ENCODE peak calls at places on chromosomes 16 and 17, in ten cellular contexts. One of them, this sample, is unnamed.

GRCh38 chr16:57600048-57600835 is 28.2 kb upstream of the ADGRG1 start:
- DNase-seq in body of pancreas: peak
- DNase-seq in nephron progenitor cell: peak
- DNase-seq in occipital lobe: no peak
- DNase-seq in RCC 7860: peak
- DNase-seq in activated T-helper 1 cell treated with Interleukin-2 at 50 U/mL for 16 hours: no peak
- DNase-seq in WERI-Rb-1: peak
- DNase-seq in ELR: peak
- DNase-seq in activated naive CD8-positive, alpha-beta T cell treated with anti-CD3 and anti-CD28 coated beads, Interleukin-2, amount 50 U/mL, for 16 hours: no peak
- DNase-seq in NCI-H1417: peak
- DNase-seq in this sample: peak

GRCh38 chr16:85607331-85607765 is 5.8 kb upstream of the GSE1 start:
- DNase-seq in body of pancreas: no peak
- DNase-seq in nephron progenitor cell: peak
- DNase-seq in occipital lobe: no peak
- DNase-seq in RCC 7860: no peak
- DNase-seq in activated T-helper 1 cell treated with Interleukin-2 at 50 U/mL for 16 hours: no peak
- DNase-seq in WERI-Rb-1: no peak
- DNase-seq in ELR: no peak
- DNase-seq in activated naive CD8-positive, alpha-beta T cell treated with anti-CD3 and anti-CD28 coated beads, Interleukin-2, amount 50 U/mL, for 16 hours: no peak
- DNase-seq in NCI-H1417: peak
- DNase-seq in this sample: no peak

GRCh38 chr17:59152925-59153324 is 2.1 kb downstream of the SKA2 start:
- DNase-seq in body of pancreas: no peak
- DNase-seq in nephron progenitor cell: no peak
- DNase-seq in occipital lobe: no peak
- DNase-seq in RCC 7860: no peak
- DNase-seq in activated T-helper 1 cell treated with Interleukin-2 at 50 U/mL for 16 hours: no peak
- DNase-seq in WERI-Rb-1: no peak
- DNase-seq in ELR: no peak
- DNase-seq in activated naive CD8-positive, alpha-beta T cell treated with anti-CD3 and anti-CD28 coated beads, Interleukin-2, amount 50 U/mL, for 16 hours: no peak
- DNase-seq in NCI-H1417: peak
- DNase-seq in this sample: no peak

GRCh38 chr17:13757871-13758270 is 156.1 kb upstream of the HS3ST3A1 start:
- DNase-seq in body of pancreas: no peak
- DNase-seq in nephron progenitor cell: no peak
- DNase-seq in occipital lobe: no peak
- DNase-seq in RCC 7860: no peak
- DNase-seq in activated T-helper 1 cell treated with Interleukin-2 at 50 U/mL for 16 hours: no peak
- DNase-seq in WERI-Rb-1: no peak
- DNase-seq in ELR: no peak
- DNase-seq in activated naive CD8-positive, alpha-beta T cell treated with anti-CD3 and anti-CD28 coated beads, Interleukin-2, amount 50 U/mL, for 16 hours: no peak
- DNase-seq in NCI-H1417: no peak
- DNase-seq in this sample: no peak

GRCh38 chr16:66609139-66609510 is 4.6 kb downstream of the CMTM3 start:
- DNase-seq in body of pancreas: no peak
- DNase-seq in nephron progenitor cell: no peak
- DNase-seq in occipital lobe: no peak
- DNase-seq in RCC 7860: no peak
- DNase-seq in activated T-helper 1 cell treated with Interleukin-2 at 50 U/mL for 16 hours: no peak
- DNase-seq in WERI-Rb-1: no peak
- DNase-seq in ELR: no peak
- DNase-seq in activated naive CD8-positive, alpha-beta T cell treated with anti-CD3 and anti-CD28 coated beads, Interleukin-2, amount 50 U/mL, for 16 hours: no peak
- DNase-seq in NCI-H1417: no peak
- DNase-seq in this sample: no peak

GRCh38 chr17:600576-601301 is 113.9 kb downstream of the VPS53 start:
- DNase-seq in body of pancreas: no peak
- DNase-seq in nephron progenitor cell: no peak
- DNase-seq in occipital lobe: no peak
- DNase-seq in RCC 7860: no peak
- DNase-seq in activated T-helper 1 cell treated with Interleukin-2 at 50 U/mL for 16 hours: no peak
- DNase-seq in WERI-Rb-1: no peak
- DNase-seq in ELR: no peak
- DNase-seq in activated naive CD8-positive, alpha-beta T cell treated with anti-CD3 and anti-CD28 coated beads, Interleukin-2, amount 50 U/mL, for 16 hours: no peak
- DNase-seq in NCI-H1417: no peak
- DNase-seq in this sample: no peak

GRCh38 chr17:62565817-62566216 is 61.7 kb upstream of the MRC2 start:
- DNase-seq in body of pancreas: no peak
- DNase-seq in nephron progenitor cell: no peak
- DNase-seq in occipital lobe: no peak
- DNase-seq in RCC 7860: peak
- DNase-seq in activated T-helper 1 cell treated with Interleukin-2 at 50 U/mL for 16 hours: no peak
- DNase-seq in WERI-Rb-1: no peak
- DNase-seq in ELR: peak
- DNase-seq in activated naive CD8-positive, alpha-beta T cell treated with anti-CD3 and anti-CD28 coated beads, Interleukin-2, amount 50 U/mL, for 16 hours: no peak
- DNase-seq in NCI-H1417: no peak
- DNase-seq in this sample: no peak

GRCh38 chr17:81245024-81245664 is 6.0 kb downstream of the NDUFAF8 start:
- DNase-seq in body of pancreas: no peak
- DNase-seq in nephron progenitor cell: peak
- DNase-seq in occipital lobe: no peak
- DNase-seq in RCC 7860: peak
- DNase-seq in activated T-helper 1 cell treated with Interleukin-2 at 50 U/mL for 16 hours: no peak
- DNase-seq in WERI-Rb-1: no peak
- DNase-seq in ELR: peak
- DNase-seq in activated naive CD8-positive, alpha-beta T cell treated with anti-CD3 and anti-CD28 coated beads, Interleukin-2, amount 50 U/mL, for 16 hours: no peak
- DNase-seq in NCI-H1417: no peak
- DNase-seq in this sample: peak

GRCh38 chr17:74750327-74751069 is 2.1 kb downstream of the NHERF1 start:
- DNase-seq in body of pancreas: peak
- DNase-seq in nephron progenitor cell: no peak
- DNase-seq in occipital lobe: no peak
- DNase-seq in RCC 7860: no peak
- DNase-seq in activated T-helper 1 cell treated with Interleukin-2 at 50 U/mL for 16 hours: no peak
- DNase-seq in WERI-Rb-1: no peak
- DNase-seq in ELR: no peak
- DNase-seq in activated naive CD8-positive, alpha-beta T cell treated with anti-CD3 and anti-CD28 coated beads, Interleukin-2, amount 50 U/mL, for 16 hours: no peak
- DNase-seq in NCI-H1417: no peak
- DNase-seq in this sample: no peak

GRCh38 chr17:22515599-22515998 is 823.3 kb downstream of the KCNJ18 start:
- DNase-seq in body of pancreas: no peak
- DNase-seq in nephron progenitor cell: no peak
- DNase-seq in occipital lobe: no peak
- DNase-seq in RCC 7860: no peak
- DNase-seq in activated T-helper 1 cell treated with Interleukin-2 at 50 U/mL for 16 hours: no peak
- DNase-seq in WERI-Rb-1: no peak
- DNase-seq in ELR: no peak
- DNase-seq in activated naive CD8-positive, alpha-beta T cell treated with anti-CD3 and anti-CD28 coated beads, Interleukin-2, amount 50 U/mL, for 16 hours: no peak
- DNase-seq in NCI-H1417: no peak
- DNase-seq in this sample: no peak

GRCh38 chr17:57521606-57522435 is 223.3 kb downstream of the CCDC182 start:
- DNase-seq in body of pancreas: no peak
- DNase-seq in nephron progenitor cell: no peak
- DNase-seq in occipital lobe: no peak
- DNase-seq in RCC 7860: no peak
- DNase-seq in activated T-helper 1 cell treated with Interleukin-2 at 50 U/mL for 16 hours: no peak
- DNase-seq in WERI-Rb-1: peak
- DNase-seq in ELR: no peak
- DNase-seq in activated naive CD8-positive, alpha-beta T cell treated with anti-CD3 and anti-CD28 coated beads, Interleukin-2, amount 50 U/mL, for 16 hours: no peak
- DNase-seq in NCI-H1417: no peak
- DNase-seq in this sample: no peak

GRCh38 chr16:85157813-85158701 is 45.8 kb upstream of the CIBAR2 start:
- DNase-seq in body of pancreas: no peak
- DNase-seq in nephron progenitor cell: peak
- DNase-seq in occipital lobe: no peak
- DNase-seq in RCC 7860: no peak
- DNase-seq in activated T-helper 1 cell treated with Interleukin-2 at 50 U/mL for 16 hours: no peak
- DNase-seq in WERI-Rb-1: peak
- DNase-seq in ELR: peak
- DNase-seq in activated naive CD8-positive, alpha-beta T cell treated with anti-CD3 and anti-CD28 coated beads, Interleukin-2, amount 50 U/mL, for 16 hours: no peak
- DNase-seq in NCI-H1417: peak
- DNase-seq in this sample: peak

GRCh38 chr16:68999114-68999513 is 106.3 kb upstream of the HAS3 start:
- DNase-seq in body of pancreas: no peak
- DNase-seq in nephron progenitor cell: no peak
- DNase-seq in occipital lobe: no peak
- DNase-seq in RCC 7860: no peak
- DNase-seq in activated T-helper 1 cell treated with Interleukin-2 at 50 U/mL for 16 hours: no peak
- DNase-seq in WERI-Rb-1: no peak
- DNase-seq in ELR: no peak
- DNase-seq in activated naive CD8-positive, alpha-beta T cell treated with anti-CD3 and anti-CD28 coated beads, Interleukin-2, amount 50 U/mL, for 16 hours: no peak
- DNase-seq in NCI-H1417: no peak
- DNase-seq in this sample: no peak

GRCh38 chr16:18853694-18854093 is 52.3 kb upstream of the ARL6IP1 start:
- DNase-seq in body of pancreas: no peak
- DNase-seq in nephron progenitor cell: no peak
- DNase-seq in occipital lobe: no peak
- DNase-seq in RCC 7860: no peak
- DNase-seq in activated T-helper 1 cell treated with Interleukin-2 at 50 U/mL for 16 hours: no peak
- DNase-seq in WERI-Rb-1: no peak
- DNase-seq in ELR: no peak
- DNase-seq in activated naive CD8-positive, alpha-beta T cell treated with anti-CD3 and anti-CD28 coated beads, Interleukin-2, amount 50 U/mL, for 16 hours: no peak
- DNase-seq in NCI-H1417: no peak
- DNase-seq in this sample: no peak

GRCh38 chr16:55555436-55555835 is 11.0 kb upstream of the CAPNS2 start:
- DNase-seq in body of pancreas: no peak
- DNase-seq in nephron progenitor cell: no peak
- DNase-seq in occipital lobe: no peak
- DNase-seq in RCC 7860: no peak
- DNase-seq in activated T-helper 1 cell treated with Interleukin-2 at 50 U/mL for 16 hours: no peak
- DNase-seq in WERI-Rb-1: no peak
- DNase-seq in ELR: no peak
- DNase-seq in activated naive CD8-positive, alpha-beta T cell treated with anti-CD3 and anti-CD28 coated beads, Interleukin-2, amount 50 U/mL, for 16 hours: no peak
- DNase-seq in NCI-H1417: no peak
- DNase-seq in this sample: no peak

GRCh38 chr16:28590384-28591340 is 6.2 kb downstream of the SULT1A2 start:
- DNase-seq in body of pancreas: no peak
- DNase-seq in nephron progenitor cell: no peak
- DNase-seq in occipital lobe: no peak
- DNase-seq in RCC 7860: no peak
- DNase-seq in activated T-helper 1 cell treated with Interleukin-2 at 50 U/mL for 16 hours: no peak
- DNase-seq in WERI-Rb-1: no peak
- DNase-seq in ELR: no peak
- DNase-seq in activated naive CD8-positive, alpha-beta T cell treated with anti-CD3 and anti-CD28 coated beads, Interleukin-2, amount 50 U/mL, for 16 hours: no peak
- DNase-seq in NCI-H1417: no peak
- DNase-seq in this sample: no peak

GRCh38 chr17:8057691-8058114 is 18.8 kb downstream of the ALOX15B start:
- DNase-seq in body of pancreas: peak
- DNase-seq in nephron progenitor cell: peak
- DNase-seq in occipital lobe: no peak
- DNase-seq in RCC 7860: peak
- DNase-seq in activated T-helper 1 cell treated with Interleukin-2 at 50 U/mL for 16 hours: no peak
- DNase-seq in WERI-Rb-1: peak
- DNase-seq in ELR: peak
- DNase-seq in activated naive CD8-positive, alpha-beta T cell treated with anti-CD3 and anti-CD28 coated beads, Interleukin-2, amount 50 U/mL, for 16 hours: peak
- DNase-seq in NCI-H1417: peak
- DNase-seq in this sample: no peak

GRCh38 chr17:9115446-9116265 is 94.3 kb downstream of the NTN1 start:
- DNase-seq in body of pancreas: peak
- DNase-seq in nephron progenitor cell: peak
- DNase-seq in occipital lobe: peak
- DNase-seq in RCC 7860: peak
- DNase-seq in activated T-helper 1 cell treated with Interleukin-2 at 50 U/mL for 16 hours: peak
- DNase-seq in WERI-Rb-1: no peak
- DNase-seq in ELR: peak
- DNase-seq in activated naive CD8-positive, alpha-beta T cell treated with anti-CD3 and anti-CD28 coated beads, Interleukin-2, amount 50 U/mL, for 16 hours: peak
- DNase-seq in NCI-H1417: no peak
- DNase-seq in this sample: peak

GRCh38 chr17:1267471-1267947 is 2.7 kb upstream of the BHLHA9 start:
- DNase-seq in body of pancreas: peak
- DNase-seq in nephron progenitor cell: no peak
- DNase-seq in occipital lobe: no peak
- DNase-seq in RCC 7860: no peak
- DNase-seq in activated T-helper 1 cell treated with Interleukin-2 at 50 U/mL for 16 hours: no peak
- DNase-seq in WERI-Rb-1: no peak
- DNase-seq in ELR: no peak
- DNase-seq in activated naive CD8-positive, alpha-beta T cell treated with anti-CD3 and anti-CD28 coated beads, Interleukin-2, amount 50 U/mL, for 16 hours: no peak
- DNase-seq in NCI-H1417: peak
- DNase-seq in this sample: peak

GRCh38 chr16:88591577-88592021 is 21.4 kb downstream of the ZC3H18 start:
- DNase-seq in body of pancreas: no peak
- DNase-seq in nephron progenitor cell: no peak
- DNase-seq in occipital lobe: peak
- DNase-seq in RCC 7860: no peak
- DNase-seq in activated T-helper 1 cell treated with Interleukin-2 at 50 U/mL for 16 hours: no peak
- DNase-seq in WERI-Rb-1: no peak
- DNase-seq in ELR: no peak
- DNase-seq in activated naive CD8-positive, alpha-beta T cell treated with anti-CD3 and anti-CD28 coated beads, Interleukin-2, amount 50 U/mL, for 16 hours: no peak
- DNase-seq in NCI-H1417: no peak
- DNase-seq in this sample: peak

GRCh38 chr17:47239663-47240374 is 13.8 kb upstream of the ITGB3 start:
- DNase-seq in body of pancreas: peak
- DNase-seq in nephron progenitor cell: no peak
- DNase-seq in occipital lobe: no peak
- DNase-seq in RCC 7860: peak
- DNase-seq in activated T-helper 1 cell treated with Interleukin-2 at 50 U/mL for 16 hours: no peak
- DNase-seq in WERI-Rb-1: no peak
- DNase-seq in ELR: peak
- DNase-seq in activated naive CD8-positive, alpha-beta T cell treated with anti-CD3 and anti-CD28 coated beads, Interleukin-2, amount 50 U/mL, for 16 hours: no peak
- DNase-seq in NCI-H1417: peak
- DNase-seq in this sample: peak

GRCh38 chr17:83099086-83099540 is 19.7 kb downstream of the METRNL start:
- DNase-seq in body of pancreas: no peak
- DNase-seq in nephron progenitor cell: no peak
- DNase-seq in occipital lobe: no peak
- DNase-seq in RCC 7860: no peak
- DNase-seq in activated T-helper 1 cell treated with Interleukin-2 at 50 U/mL for 16 hours: no peak
- DNase-seq in WERI-Rb-1: no peak
- DNase-seq in ELR: no peak
- DNase-seq in activated naive CD8-positive, alpha-beta T cell treated with anti-CD3 and anti-CD28 coated beads, Interleukin-2, amount 50 U/mL, for 16 hours: no peak
- DNase-seq in NCI-H1417: no peak
- DNase-seq in this sample: no peak

GRCh38 chr17:80805032-80805751 is 186.4 kb upstream of the CHMP6 start:
- DNase-seq in body of pancreas: no peak
- DNase-seq in nephron progenitor cell: no peak
- DNase-seq in occipital lobe: no peak
- DNase-seq in RCC 7860: no peak
- DNase-seq in activated T-helper 1 cell treated with Interleukin-2 at 50 U/mL for 16 hours: no peak
- DNase-seq in WERI-Rb-1: no peak
- DNase-seq in ELR: no peak
- DNase-seq in activated naive CD8-positive, alpha-beta T cell treated with anti-CD3 and anti-CD28 coated beads, Interleukin-2, amount 50 U/mL, for 16 hours: no peak
- DNase-seq in NCI-H1417: no peak
- DNase-seq in this sample: no peak

GRCh38 chr17:2158011-2158410 is 103.1 kb downstream of the HIC1 start:
- DNase-seq in body of pancreas: no peak
- DNase-seq in nephron progenitor cell: no peak
- DNase-seq in occipital lobe: no peak
- DNase-seq in RCC 7860: no peak
- DNase-seq in activated T-helper 1 cell treated with Interleukin-2 at 50 U/mL for 16 hours: no peak
- DNase-seq in WERI-Rb-1: no peak
- DNase-seq in ELR: peak
- DNase-seq in activated naive CD8-positive, alpha-beta T cell treated with anti-CD3 and anti-CD28 coated beads, Interleukin-2, amount 50 U/mL, for 16 hours: no peak
- DNase-seq in NCI-H1417: no peak
- DNase-seq in this sample: no peak

GRCh38 chr17:78120971-78121800 is 7.4 kb downstream of the TMC6 start:
- DNase-seq in body of pancreas: no peak
- DNase-seq in nephron progenitor cell: no peak
- DNase-seq in occipital lobe: no peak
- DNase-seq in RCC 7860: no peak
- DNase-seq in activated T-helper 1 cell treated with Interleukin-2 at 50 U/mL for 16 hours: peak
- DNase-seq in WERI-Rb-1: no peak
- DNase-seq in ELR: no peak
- DNase-seq in activated naive CD8-positive, alpha-beta T cell treated with anti-CD3 and anti-CD28 coated beads, Interleukin-2, amount 50 U/mL, for 16 hours: no peak
- DNase-seq in NCI-H1417: no peak
- DNase-seq in this sample: peak

GRCh38 chr17:74547736-74548135 is 1.8 kb upstream of the CD300C start:
- DNase-seq in body of pancreas: no peak
- DNase-seq in nephron progenitor cell: no peak
- DNase-seq in occipital lobe: no peak
- DNase-seq in RCC 7860: no peak
- DNase-seq in activated T-helper 1 cell treated with Interleukin-2 at 50 U/mL for 16 hours: no peak
- DNase-seq in WERI-Rb-1: no peak
- DNase-seq in ELR: peak
- DNase-seq in activated naive CD8-positive, alpha-beta T cell treated with anti-CD3 and anti-CD28 coated beads, Interleukin-2, amount 50 U/mL, for 16 hours: no peak
- DNase-seq in NCI-H1417: peak
- DNase-seq in this sample: no peak

GRCh38 chr17:41595585-41595984 is 8.9 kb upstream of the KRT14 start:
- DNase-seq in body of pancreas: no peak
- DNase-seq in nephron progenitor cell: no peak
- DNase-seq in occipital lobe: no peak
- DNase-seq in RCC 7860: no peak
- DNase-seq in activated T-helper 1 cell treated with Interleukin-2 at 50 U/mL for 16 hours: no peak
- DNase-seq in WERI-Rb-1: no peak
- DNase-seq in ELR: no peak
- DNase-seq in activated naive CD8-positive, alpha-beta T cell treated with anti-CD3 and anti-CD28 coated beads, Interleukin-2, amount 50 U/mL, for 16 hours: no peak
- DNase-seq in NCI-H1417: no peak
- DNase-seq in this sample: no peak

GRCh38 chr16:13957197-13958078 is 37.5 kb downstream of the ERCC4 start:
- DNase-seq in body of pancreas: peak
- DNase-seq in nephron progenitor cell: peak
- DNase-seq in occipital lobe: peak
- DNase-seq in RCC 7860: peak
- DNase-seq in activated T-helper 1 cell treated with Interleukin-2 at 50 U/mL for 16 hours: no peak
- DNase-seq in WERI-Rb-1: no peak
- DNase-seq in ELR: peak
- DNase-seq in activated naive CD8-positive, alpha-beta T cell treated with anti-CD3 and anti-CD28 coated beads, Interleukin-2, amount 50 U/mL, for 16 hours: no peak
- DNase-seq in NCI-H1417: peak
- DNase-seq in this sample: peak